ENCODE peak calls at places on chromosomes 13 and 19, in nine cellular contexts. V is bronchial epithelial cell, Z is thoracic aorta, Y is endothelial cell, S is fibroblast of lung, L is endothelial cell of umbilical vein, F is AG04449, D is activated B cell treated with CpG ODN at 0.5 μM for 24 hours, Q is IMR-90. I is an unnamed sample.
A peak's percentile ranks its signal among the peaks of the same experiment; 100 is the strongest.

GRCh38 chr19:3969435-3970312 is 1.2 kb downstream of the DAPK3 start:
- DNase-seq in V (peak; percentile 94), Z (no peak), Y (peak; percentile 51), S (peak; percentile 68), L (peak; percentile 88), F (peak; percentile 52), D (no peak), Q (peak; percentile 82), I (no peak)

GRCh38 chr19:10106100-10106936 is at the start of gene PPAN:
- DNase-seq in V (peak; percentile 90), Z (peak; percentile 98), Y (peak; percentile 97), S (peak; percentile 98), L (peak; percentile 98), F (peak; percentile 83), D (peak; percentile 91), Q (peak; percentile 98), I (peak; percentile 96)

GRCh38 chr19:50198431-50199253 is 4.8 kb upstream of the MYH14 start:
- DNase-seq in V (no peak), Z (no peak), Y (no peak), S (no peak), L (no peak), F (no peak), D (no peak), Q (no peak), I (no peak)

GRCh38 chr13:46629811-46630413 is 76.9 kb downstream of the LRCH1 start:
- DNase-seq in V (no peak), Z (no peak), Y (no peak), S (no peak), L (no peak), F (no peak), D (no peak), Q (no peak), I (no peak)

GRCh38 chr13:104553156-104553555 is 1486.9 kb upstream of the SLC10A2 start:
- DNase-seq in V (peak; percentile 13), Z (no peak), Y (no peak), S (peak; percentile 28), L (peak; percentile 76), F (no peak), D (no peak), Q (peak; percentile 1), I (no peak)

GRCh38 chr13:79654520-79654919 is 173.6 kb downstream of the NDFIP2 start:
- DNase-seq in V (peak; percentile 31), Z (no peak), Y (no peak), S (no peak), L (no peak), F (no peak), D (no peak), Q (no peak), I (no peak)

GRCh38 chr19:32421589-32422361 is 16.2 kb downstream of the DPY19L3 start:
- DNase-seq in V (no peak), Z (no peak), Y (no peak), S (no peak), L (peak; percentile 59), F (no peak), D (no peak), Q (no peak), I (no peak)

GRCh38 chr19:38402967-38403674 is at the start of gene FAM98C:
- DNase-seq in V (peak; percentile 81), Z (peak; percentile 73), Y (peak; percentile 99), S (peak; percentile 95), L (peak; percentile 97), F (peak; percentile 46), D (peak; percentile 99), Q (peak; percentile 92), I (peak; percentile 99)

GRCh38 chr13:24540236-24541126 is 27.9 kb upstream of the PARP4 start:
- DNase-seq in V (no peak), Z (no peak), Y (peak; percentile 80), S (no peak), L (peak; percentile 13), F (no peak), D (no peak), Q (no peak), I (peak; percentile 20)

GRCh38 chr19:54333586-54334298 is 5.2 kb downstream of the LILRA4 start:
- DNase-seq in V (no peak), Z (no peak), Y (no peak), S (no peak), L (no peak), F (no peak), D (no peak), Q (no peak), I (no peak)

GRCh38 chr19:39951686-39952085 is 17.3 kb upstream of the FCGBP start:
- DNase-seq in V (peak; percentile 70), Z (no peak), Y (no peak), S (peak; percentile 42), L (no peak), F (no peak), D (no peak), Q (peak; percentile 61), I (no peak)

GRCh38 chr13:33633701-33634525 is 184.0 kb upstream of the RFC3 start:
- DNase-seq in V (peak; percentile 99), Z (no peak), Y (no peak), S (no peak), L (no peak), F (no peak), D (no peak), Q (peak; percentile 40), I (peak; percentile 12)

GRCh38 chr19:5436101-5436947 is 18.9 kb upstream of the ZNRF4 start:
- DNase-seq in V (no peak), Z (no peak), Y (peak; percentile 88), S (no peak), L (no peak), F (peak; percentile 12), D (no peak), Q (peak; percentile 73), I (peak; percentile 87)

GRCh38 chr19:45126654-45127053 is 33.7 kb downstream of the PPP1R37 start:
- DNase-seq in V (no peak), Z (no peak), Y (no peak), S (no peak), L (no peak), F (no peak), D (no peak), Q (no peak), I (no peak)

DNA sequence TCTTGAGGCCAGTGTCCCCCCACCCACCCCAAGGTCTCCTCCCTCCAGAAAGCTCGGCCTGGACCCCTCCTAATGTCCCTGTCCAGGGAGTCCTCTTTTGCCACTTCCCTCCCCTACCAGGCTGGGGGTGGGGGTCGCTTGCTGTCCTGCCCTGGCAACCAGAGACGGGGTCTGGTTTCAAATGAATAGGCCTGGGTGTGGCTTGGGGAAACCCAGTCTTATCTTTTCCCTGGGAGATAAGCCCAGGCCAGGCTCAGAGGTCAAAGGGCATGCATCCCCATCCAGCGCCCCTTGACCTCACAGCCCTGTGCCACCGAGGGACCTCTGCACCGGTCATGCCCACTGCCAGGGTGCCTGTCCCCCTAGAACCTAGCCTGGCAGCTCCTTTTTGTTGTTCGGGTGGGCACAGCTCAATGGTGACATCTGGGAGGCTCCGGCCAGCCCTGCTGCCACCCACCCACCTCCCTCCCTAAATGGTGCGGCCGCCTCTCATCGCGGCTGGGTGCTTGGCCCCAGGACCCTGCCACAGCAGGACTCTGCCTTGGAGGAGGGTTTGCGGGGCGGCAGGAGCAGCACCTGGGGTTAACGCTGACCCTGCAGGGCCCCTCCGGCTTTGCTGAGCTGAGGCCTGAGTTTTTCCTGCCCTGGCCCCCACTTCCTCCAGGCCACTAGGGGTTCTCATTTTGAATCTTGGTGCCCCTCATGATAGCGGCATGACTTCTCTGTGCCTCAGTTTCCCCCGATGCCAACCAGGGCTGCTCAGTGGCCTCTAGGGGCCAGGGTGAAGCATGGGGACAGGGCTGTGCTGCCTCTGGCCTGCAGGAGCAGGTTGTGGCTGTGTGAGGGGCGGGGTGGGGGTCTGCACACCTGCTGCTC is 2.8 kb upstream of the CERS1 start:
- DNase-seq in V (no peak), Z (no peak), Y (no peak), S (no peak), L (no peak), F (no peak), D (no peak), Q (no peak), I (no peak)
- TF ChIP-seq CTCF in V (no peak), Z (no peak), Y (no peak), S (no peak), L (no peak), F (no peak), D (no peak), Q (no peak), I (no peak)

DNA sequence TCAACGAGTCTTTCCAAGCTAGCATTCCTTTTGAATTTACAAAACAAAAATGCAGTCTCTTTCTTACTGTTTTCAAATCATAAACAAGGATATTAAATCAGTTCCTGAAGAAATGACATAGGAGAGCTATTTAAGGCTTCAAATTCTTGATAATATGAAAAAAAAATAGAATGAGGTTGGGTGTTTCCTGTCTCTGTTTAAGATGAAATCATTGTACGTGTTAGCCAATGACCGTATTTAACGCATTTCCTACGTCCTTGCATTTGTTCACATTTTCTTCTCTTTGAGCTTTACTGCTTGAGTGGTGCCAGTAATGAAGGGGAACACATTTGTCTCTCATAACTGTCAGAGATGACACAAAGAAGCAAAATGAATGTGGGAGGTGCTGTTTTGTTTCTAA is 821.3 kb downstream of the DIAPH3 start:
- DNase-seq in V (no peak), Z (no peak), Y (no peak), S (no peak), L (peak; percentile 80), F (no peak), D (no peak), Q (no peak), I (no peak)
- TF ChIP-seq CTCF in V (no peak), Z (no peak), Y (no peak), S (no peak), L (no peak), F (no peak), D (no peak), Q (no peak), I (no peak)

DNA sequence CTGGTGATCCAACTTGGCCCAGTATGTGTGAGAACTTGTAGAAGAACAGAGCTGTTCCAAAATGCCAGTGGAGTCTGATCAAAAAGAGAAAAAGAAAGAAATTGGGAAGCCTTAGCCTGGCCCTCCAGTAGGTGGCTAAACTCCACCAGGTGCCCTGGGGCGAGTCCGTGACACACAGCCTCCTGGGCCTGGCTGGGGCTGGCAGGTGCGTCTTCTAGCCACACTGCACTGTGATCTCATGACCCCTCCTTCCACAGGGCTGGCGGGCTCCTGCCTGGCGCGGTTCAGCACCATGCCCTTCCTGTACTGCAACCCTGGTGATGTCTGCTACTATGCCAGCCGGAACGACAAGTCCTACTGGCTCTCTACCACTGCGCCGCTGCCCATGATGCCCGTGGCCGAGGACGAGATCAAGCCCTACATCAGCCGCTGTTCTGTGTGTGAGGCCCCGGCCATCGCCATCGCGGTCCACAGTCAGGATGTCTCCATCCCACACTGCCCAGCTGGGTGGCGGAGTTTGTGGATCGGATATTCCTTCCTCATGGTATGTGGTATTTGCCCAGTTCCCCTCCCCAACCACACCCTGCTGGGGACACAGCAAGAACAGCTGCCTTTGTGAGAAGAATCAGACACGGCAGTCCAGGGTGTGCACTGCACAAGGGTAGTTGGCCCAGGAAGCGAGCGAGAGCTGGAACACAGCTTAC is 53.7 kb downstream of the RAB20 start:
- DNase-seq in V (peak; percentile 6), Z (no peak), Y (no peak), S (no peak), L (no peak), F (no peak), D (no peak), Q (no peak), I (no peak)
- TF ChIP-seq CTCF in V (peak; percentile 56), Z (peak; percentile 23), Y (no peak), S (no peak), L (no peak), F (no peak), D (no peak), Q (no peak), I (no peak)

DNA sequence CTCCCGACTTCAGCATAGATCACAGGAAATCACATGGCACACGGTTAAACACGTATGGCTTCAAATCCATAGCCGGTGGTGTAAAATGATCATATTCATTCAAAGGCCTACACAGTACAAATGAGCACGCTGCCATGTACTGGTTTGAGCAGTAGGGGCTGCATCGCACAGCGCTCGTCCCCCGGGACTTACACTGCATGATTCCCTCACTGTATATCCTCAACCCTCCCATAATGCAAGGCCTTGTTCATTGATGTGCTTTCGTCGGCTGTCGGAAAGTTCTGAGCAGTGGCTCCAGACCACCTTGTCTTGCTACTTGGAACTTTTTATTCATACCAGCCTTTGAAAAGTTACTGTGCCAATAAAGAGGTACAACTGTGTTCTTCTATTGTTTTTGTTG is 578.2 kb downstream of the MYO16 start:
- DNase-seq in V (no peak), Z (no peak), Y (no peak), S (no peak), L (no peak), F (no peak), D (no peak), Q (no peak), I (no peak)
- TF ChIP-seq CTCF in V (no peak), Z (no peak), Y (no peak), S (no peak), L (no peak), F (no peak), D (no peak), Q (no peak), I (no peak)